ENCODE peak calls at places on chromosomes 16 and 17, in five cellular contexts. V is ascending aorta, J is heart right ventricle, Q is tibial artery, X is cardiac muscle cell. P is an unnamed sample.
A peak's percentile ranks its signal among the peaks of the same experiment; 100 is the strongest.

GRCh38 chr17:80980397-80981061 is 11.1 kb upstream of the CHMP6 start:
- DNase-seq in X (no peak), Q (no peak), J (no peak), V (no peak), P (no peak)

GRCh38 chr17:9256361-9256943 is 235.1 kb downstream of the NTN1 start:
- DNase-seq in X (no peak), J (no peak), Q (no peak), V (no peak), P (no peak)

GRCh38 chr17:41678907-41679739 is 9.6 kb upstream of the EIF1 start:
- DNase-seq in V (no peak), Q (no peak), X (no peak), J (peak; percentile 53), P (no peak)

GRCh38 chr16:917591-918061 is 53.2 kb downstream of the LMF1 start:
- DNase-seq in X (no peak), V (no peak), Q (no peak), J (no peak), P (no peak)

GRCh38 chr16:64406661-64407267 is 715.1 kb downstream of the CDH11 start:
- DNase-seq in J (no peak), Q (no peak), V (no peak), X (peak; percentile 37), P (no peak)

GRCh38 chr16:81608515-81609209 is 164.1 kb downstream of the CMIP start:
- DNase-seq in J (no peak), Q (peak; percentile 57), V (peak; percentile 71), X (no peak), P (no peak)

GRCh38 chr17:50466371-50467113 is 2.1 kb downstream of the CHAD start:
- DNase-seq in J (no peak), X (no peak), V (no peak), Q (no peak), P (no peak)

GRCh38 chr17:43660816-43661493 is 767 bp downstream of the MEOX1 start:
- DNase-seq in Q (no peak), V (no peak), J (no peak), X (no peak), P (no peak)

GRCh38 chr17:73340093-73340596 is 28.3 kb upstream of the CDC42EP4 start:
- DNase-seq in V (peak; percentile 84), X (no peak), Q (peak; percentile 67), J (no peak), P (no peak)

GRCh38 chr17:42252528-42253172 is 23.5 kb downstream of the STAT5B start:
- DNase-seq in V (no peak), Q (no peak), X (no peak), J (no peak), P (no peak)

GRCh38 chr17:74943808-74944522 is 8.3 kb downstream of the OTOP3 start:
- DNase-seq in V (no peak), J (no peak), X (no peak), Q (no peak), P (no peak)

GRCh38 chr16:70627696-70628095 is 18.7 kb upstream of the IL34 start:
- DNase-seq in X (no peak), J (no peak), Q (no peak), V (no peak), P (no peak)

GRCh38 chr17:7336240-7337175 is at the start of gene ACAP1:
- DNase-seq in Q (no peak), V (peak; percentile 61), J (no peak), X (no peak), P (no peak)

GRCh38 chr16:20904507-20905079 is 4.0 kb downstream of the LYRM1 start:
- DNase-seq in V (no peak), Q (no peak), X (no peak), J (no peak), P (no peak)

GRCh38 chr16:20903889-20904506 is 3.4 kb downstream of the LYRM1 start:
- DNase-seq in V (no peak), J (no peak), Q (no peak), X (no peak), P (no peak)

GRCh38 chr16:20905576-20905975 is 5.0 kb downstream of the LYRM1 start:
- DNase-seq in X (no peak), J (no peak), Q (no peak), V (no peak), P (no peak)

GRCh38 chr16:20906225-20906870 is 5.8 kb downstream of the LYRM1 start:
- DNase-seq in J (no peak), Q (no peak), V (peak; percentile 76), X (no peak), P (no peak)

GRCh38 chr16:20906871-20907255 is 6.3 kb downstream of the LYRM1 start:
- DNase-seq in Q (no peak), X (no peak), J (no peak), V (no peak), P (no peak)
- H3K4me1 ChIP-seq in Q (no peaks in the 10 kb centered on the region), X (peaks cover 14% of the 10 kb centered on the region), J (peaks cover 59% of the 10 kb centered on the region), V (peaks cover 29% of the 10 kb centered on the region), P (peaks cover 5% of the 10 kb centered on the region)

GRCh38 chr16:2028146-2028545 is 1.4 kb downstream of the NHERF2 start:
- DNase-seq in V (no peak), Q (no peak), J (no peak), X (no peak), P (no peak)
- H3K4me1 ChIP-seq in V (peaks cover 20% of the 10 kb centered on the region), Q (no peaks in the 10 kb centered on the region), J (peaks cover 34% of the 10 kb centered on the region), X (no peaks in the 10 kb centered on the region), P (peaks cover 10% of the 10 kb centered on the region)

GRCh38 chr17:21027031-21027430 is 15.8 kb downstream of the USP22 start:
- DNase-seq in V (no peak), J (no peak), Q (no peak), X (no peak), P (no peak)

GRCh38 chr17:21030375-21030774 is 12.4 kb downstream of the USP22 start:
- DNase-seq in Q (no peak), J (no peak), X (no peak), V (no peak), P (no peak)

GRCh38 chr17:21029515-21029914 is 13.3 kb downstream of the USP22 start:
- DNase-seq in Q (no peak), X (no peak), J (no peak), V (no peak), P (no peak)

GRCh38 chr17:21029032-21029431 is 13.8 kb downstream of the USP22 start:
- DNase-seq in V (peak; percentile 79), X (no peak), Q (peak; percentile 72), J (no peak), P (no peak)

DNA sequence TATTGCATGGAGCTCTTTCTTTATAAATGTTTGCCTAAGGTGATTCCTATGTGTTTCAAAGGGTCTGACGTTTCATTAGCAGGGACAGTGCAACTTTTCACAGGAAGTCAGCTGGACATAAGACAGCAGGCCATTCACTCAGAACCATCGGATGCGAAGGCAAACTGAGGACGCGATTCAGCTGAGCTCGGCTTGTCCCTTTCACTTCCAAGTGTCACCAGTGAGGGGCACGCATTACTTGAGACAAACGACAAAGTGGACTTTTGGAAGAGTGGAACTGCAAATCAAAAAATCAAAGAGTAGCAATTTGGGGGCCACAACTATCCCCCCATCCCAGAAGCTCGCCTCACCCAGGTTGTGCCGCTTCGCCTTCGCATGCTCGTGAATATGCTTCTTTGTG is 14.6 kb downstream of the USP22 start:
- DNase-seq in X (no peak), J (no peak), Q (no peak), V (no peak), P (no peak)
- H3K4me1 ChIP-seq in X (peaks cover 25% of the 10 kb centered on the region), J (peaks cover 63% of the 10 kb centered on the region), Q (no peaks in the 10 kb centered on the region), V (peaks cover 4% of the 10 kb centered on the region), P (no peaks in the 10 kb centered on the region)

GRCh38 chr16:69444873-69445517 is 20.6 kb downstream of the CYB5B start:
- DNase-seq in Q (no peak), J (no peak), X (no peak), V (no peak), P (no peak)
- H3K4me1 ChIP-seq in Q (no peaks in the 10 kb centered on the region), J (peaks cover 25% of the 10 kb centered on the region), X (peaks cover 10% of the 10 kb centered on the region), V (no peaks in the 10 kb centered on the region), P (no peaks in the 10 kb centered on the region)